ENCODE peak calls at places on chromosomes 5 and 9, in four cellular contexts. C is IMR-90, Y is mesenchymal stem cell, X is mesendoderm. W is an unnamed sample.

GRCh38 chr5:88188458-88189132 is 80.0 kb downstream of the TMEM161B start:
- DNase-seq in C (no peak), X (peak; percentile 20), Y (no peak), W (no peak)

GRCh38 chr5:134451618-134452505 is 40.2 kb upstream of the CDKN2AIPNL start:
- DNase-seq in X (no peak), C (peak; percentile 86), Y (peak; percentile 86), W (no peak)

GRCh38 chr5:110477923-110478322 is 248.5 kb downstream of the TMEM232 start:
- DNase-seq in C (peak; percentile 2), Y (peak; percentile 23), X (no peak), W (no peak)

GRCh38 chr9:20618361-20618799 is 3.9 kb downstream of the MLLT3 start:
- DNase-seq in C (peak; percentile 77), X (no peak), Y (peak; percentile 38), W (no peak)

GRCh38 chr9:121974421-121974820 is 118.7 kb downstream of the TTLL11 start:
- DNase-seq in C (no peak), Y (no peak), X (no peak), W (no peak)

GRCh38 chr9:121748727-121749546 is 97.5 kb downstream of the DAB2IP start:
- DNase-seq in C (no peak), X (no peak), Y (no peak), W (no peak)

GRCh38 chr5:52822437-52822836 is 34.7 kb downstream of the ITGA1 start:
- DNase-seq in Y (no peak), X (no peak), C (no peak), W (no peak)

GRCh38 chr5:90558344-90559192 is at the start of gene ADGRV1:
- DNase-seq in Y (peak; percentile 45), C (peak; percentile 1), X (peak; percentile 100), W (peak; percentile 96)

GRCh38 chr5:35815089-35815936 is 41.4 kb upstream of the IL7R start:
- DNase-seq in C (no peak), Y (peak; percentile 24), X (peak; percentile 68), W (no peak)

GRCh38 chr9:136262671-136263178 is 17.1 kb upstream of the QSOX2 start:
- DNase-seq in C (no peak), Y (no peak), X (no peak), W (no peak)

GRCh38 chr5:83397658-83398057 is 73.9 kb upstream of the VCAN start:
- DNase-seq in Y (no peak), X (no peak), C (no peak), W (no peak)

GRCh38 chr9:114825126-114825525 is 19.3 kb upstream of the TNFSF15 start:
- DNase-seq in Y (no peak), X (no peak), C (no peak), W (no peak)

GRCh38 chr9:87095961-87096360 is 148.7 kb upstream of the GAS1 start:
- DNase-seq in Y (no peak), C (no peak), X (no peak), W (no peak)

GRCh38 chr9:110192531-110193326 is 15.2 kb downstream of the C9orf152 start:
- DNase-seq in Y (peak; percentile 84), C (peak; percentile 78), X (no peak), W (no peak)

GRCh38 chr9:124439086-124439485 is 11.2 kb upstream of the ADGRD2 start:
- DNase-seq in X (no peak), C (no peak), Y (no peak), W (no peak)

GRCh38 chr5:148104226-148104625 is 40.4 kb downstream of the SPINK5 start:
- DNase-seq in C (no peak), Y (no peak), X (no peak), W (no peak)

GRCh38 chr5:6248132-6248531 is 130.2 kb downstream of the MED10 start:
- DNase-seq in X (no peak), Y (no peak), C (no peak), W (no peak)

GRCh38 chr5:75571547-75571946 is 39.7 kb upstream of the ANKDD1B start:
- DNase-seq in Y (no peak), X (no peak), C (no peak), W (no peak)

GRCh38 chr5:56973473-56973872 is 21.6 kb upstream of the MIER3 start:
- DNase-seq in X (no peak), Y (no peak), C (no peak), W (no peak)

GRCh38 chr5:54667136-54667535 is 149.6 kb downstream of the SNX18 start:
- DNase-seq in C (peak; percentile 28), X (no peak), Y (no peak), W (no peak)

GRCh38 chr9:4005896-4006295 is 294.0 kb downstream of the GLIS3 start:
- DNase-seq in C (no peak), Y (no peak), X (no peak), W (no peak)

GRCh38 chr9:75130621-75131020 is 42.3 kb downstream of the OSTF1 start:
- DNase-seq in C (peak; percentile 66), Y (peak; percentile 28), X (no peak), W (no peak)

GRCh38 chr9:93234600-93234999 is 50.7 kb downstream of the WNK2 start:
- DNase-seq in X (no peak), Y (no peak), C (no peak), W (no peak)

GRCh38 chr5:175444060-175444904 is at the start of gene DRD1:
- DNase-seq in Y (peak; percentile 12), C (peak; percentile 21), X (peak; percentile 60), W (peak; percentile 67)

GRCh38 chr9:81814794-81815464 is 113.3 kb upstream of the SPATA31D4 start:
- DNase-seq in X (peak; percentile 96), Y (peak; percentile 20), C (no peak), W (no peak)

GRCh38 chr9:117775576-117775975 is 71.4 kb downstream of the TLR4 start:
- DNase-seq in C (no peak), Y (no peak), X (no peak), W (no peak)

GRCh38 chr5:5291357-5291756 is 131.1 kb upstream of the ICE1 start:
- DNase-seq in X (peak; percentile 68), C (no peak), Y (no peak), W (no peak)

GRCh38 chr9:127112056-127112455 is 10.4 kb downstream of the ANGPTL2 start:
- DNase-seq in C (no peak), X (peak; percentile 97), Y (no peak), W (no peak)

GRCh38 chr9:130825051-130825651 is 9.9 kb upstream of the ABL1 start:
- DNase-seq in Y (peak; percentile 88), X (peak; percentile 95), C (peak; percentile 84), W (peak; percentile 75)

GRCh38 chr5:96565843-96566242 is 96.3 kb upstream of the CAST start:
- DNase-seq in X (peak; percentile 57), Y (peak; percentile 92), C (peak; percentile 90), W (no peak)

GRCh38 chr9:77475641-77476473 is 172.3 kb downstream of the GNA14 start:
- DNase-seq in X (no peak), C (peak; percentile 28), Y (no peak), W (no peak)

GRCh38 chr9:77469515-77470197 is 178.5 kb downstream of the GNA14 start:
- DNase-seq in X (no peak), C (no peak), Y (no peak), W (no peak)

GRCh38 chr9:77472646-77473045 is 175.5 kb downstream of the GNA14 start:
- DNase-seq in C (no peak), X (no peak), Y (peak; percentile 9), W (no peak)

GRCh38 chr9:77474903-77475302 is 173.2 kb downstream of the GNA14 start:
- DNase-seq in X (no peak), Y (no peak), C (no peak), W (no peak)

DNA sequence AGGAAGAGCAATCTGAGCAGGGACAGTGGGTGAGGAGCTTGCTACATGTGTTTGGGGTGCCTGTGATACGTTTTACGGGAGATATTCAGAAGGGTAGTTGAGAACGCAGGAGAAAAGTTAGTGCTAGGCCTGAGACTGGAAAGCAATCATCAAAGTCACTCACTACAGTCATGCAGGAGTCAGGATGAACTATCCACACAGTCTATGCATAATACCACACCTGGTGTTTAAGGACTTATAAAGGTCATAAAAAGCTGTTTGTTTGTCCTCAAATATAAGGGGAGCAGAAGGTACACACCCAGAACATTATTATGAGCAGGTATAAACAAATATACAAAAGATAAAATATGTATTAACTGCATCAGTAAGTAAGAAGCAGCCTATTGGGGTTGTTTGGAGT is 176.6 kb downstream of the GNA14 start:
- DNase-seq in X (no peak), Y (no peak), C (no peak), W (no peak)
- H3K23ac ChIP-seq in X (no peak overlapping the region), Y (no peak overlapping the region), C (no peak overlapping the region), W (no peak overlapping the region)

GRCh38 chr5:32029291-32029690 is 144.8 kb downstream of the GOLPH3 start:
- DNase-seq in Y (no peak), X (no peak), C (peak; percentile 18), W (no peak)
- H2BK15ac ChIP-seq in Y (no peak overlapping the region), X (no peak overlapping the region), C (no peak overlapping the region), W (no peak overlapping the region)

DNA sequence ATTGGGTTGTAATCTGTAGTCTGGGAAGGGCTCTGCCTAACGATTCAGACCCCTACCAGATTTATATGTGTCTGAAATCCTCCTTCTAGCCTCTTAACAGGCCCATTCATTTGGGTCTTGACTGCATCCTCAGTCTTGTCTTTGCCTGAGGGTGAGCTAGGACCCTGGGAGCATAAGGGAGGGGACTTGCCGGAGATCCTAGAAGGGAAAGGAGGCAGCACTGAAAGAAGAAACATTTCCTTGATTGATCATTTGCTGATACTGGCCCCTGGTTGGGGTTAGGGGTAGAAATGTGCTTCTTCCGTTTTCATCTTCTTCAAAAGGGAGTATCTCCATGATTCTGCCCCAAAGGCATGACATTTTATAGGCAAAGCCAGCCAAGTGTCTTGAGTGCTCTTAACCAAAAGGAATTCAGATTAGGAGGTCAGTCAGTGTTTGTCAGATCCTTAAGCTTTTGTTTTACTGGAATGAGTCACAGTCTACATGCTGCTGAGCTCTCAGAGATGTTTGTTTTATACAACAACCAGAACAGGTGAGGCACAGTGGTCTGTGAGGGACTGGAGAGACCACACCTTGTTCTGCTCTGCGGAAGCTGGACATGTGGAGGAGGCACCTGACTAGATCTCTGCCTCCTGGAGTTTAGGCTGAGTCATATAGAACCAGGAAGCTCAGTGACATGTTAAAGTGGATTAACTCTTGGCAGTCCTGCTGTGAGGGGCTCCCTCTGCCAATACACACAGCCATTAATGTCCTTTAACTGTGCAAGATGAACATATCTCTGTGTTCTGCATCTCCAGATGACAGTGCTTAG is 37.7 kb downstream of the PCDHAC2 start:
- DNase-seq in Y (peak; percentile 47), X (peak; percentile 93), C (no peak), W (no peak)
- H3K23ac ChIP-seq in Y (no peak overlapping the region), X (no peak overlapping the region), C (no peak overlapping the region), W (no peak overlapping the region)

GRCh38 chr5:120367896-120368634 is 96.0 kb upstream of the PRR16 start:
- DNase-seq in Y (no peak), C (no peak), X (no peak), W (no peak)
- H2BK15ac ChIP-seq in Y (no peak overlapping the region), C (no peak overlapping the region), X (no peak overlapping the region), W (no peak overlapping the region)

W was measured in neuronal stem cell.